ENCODE peak calls at places on chromosomes 2 and 18, in eight cellular contexts. U, T, I, V, Z, Y, W and R are unnamed samples. For H3K4me1, the result is how much of the 10 kb centered on the place peaks cover.

GRCh38 chr2:97913846-97914245 is 81.9 kb downstream of the TMEM131 start:
- DNase-seq in V (no peak), I (no peak), U (no peak), W (no peak), Z (no peak), T (no peak), Y (no peak), R (no peak)

GRCh38 chr18:49725809-49726514 is 87.4 kb downstream of the ACAA2 start:
- DNase-seq in U (peak), W (peak), T (peak), I (no peak), Z (peak), V (peak), Y (no peak), R (peak)

GRCh38 chr2:134836986-134837385 is 1.4 kb upstream of the ACMSD start:
- DNase-seq in I (no peak), V (no peak), Y (no peak), T (no peak), Z (no peak), U (no peak), W (no peak), R (no peak)

GRCh38 chr2:40251146-40251545 is 200.7 kb downstream of the SLC8A1 start:
- DNase-seq in U (no peak), T (peak), I (no peak), Z (peak), V (no peak), Y (no peak), W (no peak), R (no peak)

GRCh38 chr18:75473316-75473715 is 45.8 kb upstream of the SMIM21 start:
- DNase-seq in V (no peak), Y (no peak), U (no peak), Z (no peak), W (no peak), I (no peak), T (no peak), R (no peak)

GRCh38 chr18:56196495-56197225 is 441.7 kb downstream of the TXNL1 start:
- DNase-seq in T (no peak), V (no peak), Z (no peak), U (no peak), I (no peak), W (no peak), Y (no peak), R (no peak)

GRCh38 chr2:18836436-18836835 is 247.1 kb upstream of the NT5C1B start:
- DNase-seq in Y (no peak), V (no peak), I (no peak), T (peak), W (no peak), Z (no peak), U (no peak), R (no peak)

GRCh38 chr18:41600693-41601391 is 354.2 kb upstream of the PIK3C3 start:
- DNase-seq in Z (no peak), W (no peak), V (no peak), U (no peak), I (no peak), Y (no peak), T (no peak), R (no peak)

GRCh38 chr2:197571622-197572271 is 55.9 kb downstream of the MOB4 start:
- DNase-seq in Z (peak), T (peak), U (no peak), W (no peak), Y (no peak), I (no peak), V (no peak), R (no peak)

GRCh38 chr2:111703759-111704158 is 180.2 kb downstream of the ANAPC1 start:
- DNase-seq in W (no peak), T (no peak), I (no peak), Z (no peak), U (no peak), Y (no peak), V (no peak), R (no peak)

GRCh38 chr2:111705206-111705605 is 178.8 kb downstream of the ANAPC1 start:
- DNase-seq in I (no peak), U (no peak), T (no peak), W (no peak), Y (no peak), Z (no peak), V (no peak), R (no peak)

GRCh38 chr2:111705711-111706323 is 178.2 kb downstream of the ANAPC1 start:
- DNase-seq in I (no peak), V (no peak), W (no peak), U (no peak), Z (peak), Y (no peak), T (peak), R (no peak)

GRCh38 chr2:111702809-111703196 is 181.2 kb downstream of the ANAPC1 start:
- DNase-seq in U (no peak), V (no peak), T (no peak), I (no peak), Y (no peak), W (no peak), Z (no peak), R (no peak)

GRCh38 chr2:111704246-111704645 is 179.7 kb downstream of the ANAPC1 start:
- DNase-seq in U (no peak), Y (no peak), Z (peak), I (no peak), W (no peak), V (no peak), T (no peak), R (no peak)
- H3K27ac ChIP-seq in U (no peak), Y (no peak), Z (peak), I (no peak), W (no peak), V (no peak), T (peak), R (no peak)

GRCh38 chr2:20604957-20605381 is 45.9 kb downstream of the HS1BP3 start:
- DNase-seq in V (peak), Y (no peak), T (no peak), I (no peak), Z (no peak), W (peak), U (no peak), R (peak)

GRCh38 chr2:20603791-20604190 is 47.1 kb downstream of the HS1BP3 start:
- DNase-seq in W (peak), V (peak), T (no peak), I (no peak), Y (peak), Z (no peak), U (no peak), R (no peak)

GRCh38 chr2:20604401-20604911 is 46.4 kb downstream of the HS1BP3 start:
- DNase-seq in W (peak), V (no peak), T (no peak), Z (no peak), U (no peak), I (no peak), Y (peak), R (no peak)

GRCh38 chr2:20607446-20607845 is 43.5 kb downstream of the HS1BP3 start:
- DNase-seq in I (no peak), V (no peak), W (no peak), U (no peak), Y (no peak), T (no peak), Z (no peak), R (no peak)

DNA sequence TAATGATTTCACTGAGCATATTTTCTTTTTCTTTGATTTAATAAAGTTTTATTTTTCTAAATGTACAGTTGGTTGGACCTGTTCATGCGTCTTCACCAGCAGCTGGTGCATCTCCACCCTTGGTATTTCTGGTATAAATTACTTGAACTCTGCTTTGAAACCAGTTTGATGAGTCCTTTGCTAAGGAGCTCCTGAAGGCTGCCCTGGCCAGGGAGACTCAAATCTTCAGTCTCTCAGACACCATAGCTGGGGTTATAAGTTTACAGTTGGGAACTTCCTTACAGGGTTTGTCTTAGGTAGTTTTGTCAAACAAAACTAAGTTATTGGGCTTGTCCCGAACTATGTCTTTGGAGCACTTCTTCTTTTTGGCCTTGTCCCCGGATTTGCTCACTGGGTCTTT is 44.7 kb downstream of the HS1BP3 start:
- DNase-seq in Z (no peak), U (no peak), V (no peak), W (no peak), Y (no peak), I (no peak), T (no peak), R (no peak)
- H3K4me1 ChIP-seq in Z (under half), U (under half), V (under half), W (under half), Y (under half), I (under half), T (under half), R (under half)

GRCh38 chr2:53508667-53509066 is 258.9 kb upstream of the CHAC2 start:
- DNase-seq in W (no peak), T (peak), I (no peak), V (no peak), U (no peak), Z (peak), Y (no peak), R (no peak)
- H3K27ac ChIP-seq in W (no peak), T (no peak), I (no peak), V (no peak), U (no peak), Z (no peak), Y (no peak), R (no peak)

GRCh38 chr2:231113489-231113888 is 11.4 kb downstream of the HTR2B start:
- DNase-seq in Z (no peak), V (no peak), W (no peak), Y (no peak), U (no peak), I (no peak), T (peak), R (no peak)
- H3K4me1 ChIP-seq in Z (under half), V (under half), W (under half), Y (under half), U (under half), I (under half), T (under half), R (under half)

DNA sequence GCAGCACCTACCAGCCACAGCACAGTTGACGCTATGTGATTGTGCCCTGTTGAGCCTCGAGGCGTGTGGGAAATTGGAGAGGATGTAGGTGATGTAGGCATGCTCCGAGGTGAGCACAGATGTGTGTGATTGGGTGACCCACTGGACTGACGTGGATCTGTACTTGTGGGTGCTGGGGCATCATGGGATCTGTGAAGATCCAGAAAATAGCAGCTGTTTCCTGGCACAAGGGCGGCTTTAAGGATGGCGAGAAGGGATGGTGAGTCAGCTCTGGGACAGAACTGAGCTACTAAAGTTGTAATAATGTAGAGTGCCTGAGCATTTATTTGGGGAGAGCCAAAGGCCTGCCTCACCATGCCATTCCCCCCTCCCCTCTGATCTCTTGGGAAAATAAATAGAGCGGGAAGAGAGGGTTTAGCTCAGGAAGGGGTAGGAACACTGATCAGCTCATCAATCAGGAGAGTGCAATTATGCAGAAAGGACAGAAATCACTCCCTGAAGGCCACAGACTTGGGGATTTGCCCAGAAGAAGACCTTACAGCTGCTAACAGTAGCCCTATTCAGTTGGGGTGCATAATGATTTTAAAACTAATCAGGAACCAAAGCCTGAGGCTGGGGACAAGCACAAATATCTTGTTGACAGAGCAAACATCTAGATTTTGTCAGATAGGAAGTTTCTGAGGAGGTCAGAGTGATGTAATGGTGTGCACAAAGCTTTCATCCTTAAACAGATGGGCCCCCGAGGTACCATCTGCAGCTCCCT is 30.2 kb downstream of the TANC1 start:
- DNase-seq in W (no peak), T (no peak), V (no peak), U (no peak), Y (no peak), Z (no peak), I (no peak), R (no peak)
- H3K27ac ChIP-seq in W (peak), T (no peak), V (no peak), U (peak), Y (peak), Z (peak), I (no peak), R (peak)